ENCODE peak calls at places on chromosome 22, in six cellular contexts. One of them, this sample, is unnamed.

GRCh38 chr22:21594865-21595452 is 27.4 kb downstream of the UBE2L3 start:
- DNase-seq in activated effector memory CD4-positive, alpha-beta T cell treated with Interleukin-2 at 50 U/mL for 16 hours: no peak
- DNase-seq in LoVo: no peak
- DNase-seq in GM03348: no peak
- DNase-seq in anterior cingulate cortex: peak
- DNase-seq in activated naive CD8-positive, alpha-beta T cell treated with anti-CD3 and anti-CD28 coated beads, Interleukin-2, amount 10 ng/mL, durations not matched to agents 7 days and 5 days: no peak
- DNase-seq in this sample: no peak

GRCh38 chr22:44147821-44148574 is 32.7 kb upstream of the PARVG start:
- DNase-seq in activated effector memory CD4-positive, alpha-beta T cell treated with Interleukin-2 at 50 U/mL for 16 hours: no peak
- DNase-seq in LoVo: peak
- DNase-seq in GM03348: peak
- DNase-seq in anterior cingulate cortex: no peak
- DNase-seq in activated naive CD8-positive, alpha-beta T cell treated with anti-CD3 and anti-CD28 coated beads, Interleukin-2, amount 10 ng/mL, durations not matched to agents 7 days and 5 days: no peak
- DNase-seq in this sample: no peak

GRCh38 chr22:36510966-36511881 is 4.4 kb upstream of the FOXRED2 start:
- DNase-seq in activated effector memory CD4-positive, alpha-beta T cell treated with Interleukin-2 at 50 U/mL for 16 hours: no peak
- DNase-seq in LoVo: peak
- DNase-seq in GM03348: peak
- DNase-seq in anterior cingulate cortex: no peak
- DNase-seq in activated naive CD8-positive, alpha-beta T cell treated with anti-CD3 and anti-CD28 coated beads, Interleukin-2, amount 10 ng/mL, durations not matched to agents 7 days and 5 days: no peak
- DNase-seq in this sample: peak

GRCh38 chr22:39144101-39144815 is 8.2 kb downstream of the CBX7 start:
- DNase-seq in activated effector memory CD4-positive, alpha-beta T cell treated with Interleukin-2 at 50 U/mL for 16 hours: peak
- DNase-seq in LoVo: no peak
- DNase-seq in GM03348: peak
- DNase-seq in anterior cingulate cortex: no peak
- DNase-seq in activated naive CD8-positive, alpha-beta T cell treated with anti-CD3 and anti-CD28 coated beads, Interleukin-2, amount 10 ng/mL, durations not matched to agents 7 days and 5 days: peak
- DNase-seq in this sample: no peak

GRCh38 chr22:41768420-41768819 is 32.1 kb upstream of the CCDC134 start:
- DNase-seq in activated effector memory CD4-positive, alpha-beta T cell treated with Interleukin-2 at 50 U/mL for 16 hours: no peak
- DNase-seq in LoVo: no peak
- DNase-seq in GM03348: no peak
- DNase-seq in anterior cingulate cortex: no peak
- DNase-seq in activated naive CD8-positive, alpha-beta T cell treated with anti-CD3 and anti-CD28 coated beads, Interleukin-2, amount 10 ng/mL, durations not matched to agents 7 days and 5 days: no peak
- DNase-seq in this sample: no peak

GRCh38 chr22:35756722-35757121 is 39.0 kb downstream of the APOL5 start:
- DNase-seq in activated effector memory CD4-positive, alpha-beta T cell treated with Interleukin-2 at 50 U/mL for 16 hours: no peak
- DNase-seq in LoVo: no peak
- DNase-seq in GM03348: no peak
- DNase-seq in anterior cingulate cortex: no peak
- DNase-seq in activated naive CD8-positive, alpha-beta T cell treated with anti-CD3 and anti-CD28 coated beads, Interleukin-2, amount 10 ng/mL, durations not matched to agents 7 days and 5 days: no peak
- DNase-seq in this sample: no peak

GRCh38 chr22:48824673-48825651 is 1002.7 kb downstream of the BRD1 start:
- DNase-seq in activated effector memory CD4-positive, alpha-beta T cell treated with Interleukin-2 at 50 U/mL for 16 hours: no peak
- DNase-seq in LoVo: no peak
- DNase-seq in GM03348: no peak
- DNase-seq in anterior cingulate cortex: no peak
- DNase-seq in activated naive CD8-positive, alpha-beta T cell treated with anti-CD3 and anti-CD28 coated beads, Interleukin-2, amount 10 ng/mL, durations not matched to agents 7 days and 5 days: no peak
- DNase-seq in this sample: no peak

GRCh38 chr22:48822278-48823233 is 1005.1 kb downstream of the BRD1 start:
- DNase-seq in activated effector memory CD4-positive, alpha-beta T cell treated with Interleukin-2 at 50 U/mL for 16 hours: no peak
- DNase-seq in LoVo: no peak
- DNase-seq in GM03348: no peak
- DNase-seq in anterior cingulate cortex: no peak
- DNase-seq in activated naive CD8-positive, alpha-beta T cell treated with anti-CD3 and anti-CD28 coated beads, Interleukin-2, amount 10 ng/mL, durations not matched to agents 7 days and 5 days: no peak
- DNase-seq in this sample: no peak

GRCh38 chr22:17786435-17787158 is 12.3 kb upstream of the BID start:
- DNase-seq in activated effector memory CD4-positive, alpha-beta T cell treated with Interleukin-2 at 50 U/mL for 16 hours: no peak
- DNase-seq in LoVo: no peak
- DNase-seq in GM03348: no peak
- DNase-seq in anterior cingulate cortex: peak
- DNase-seq in activated naive CD8-positive, alpha-beta T cell treated with anti-CD3 and anti-CD28 coated beads, Interleukin-2, amount 10 ng/mL, durations not matched to agents 7 days and 5 days: no peak
- DNase-seq in this sample: peak

GRCh38 chr22:30201970-30202369 is 44.6 kb downstream of the LIF start:
- DNase-seq in activated effector memory CD4-positive, alpha-beta T cell treated with Interleukin-2 at 50 U/mL for 16 hours: no peak
- DNase-seq in LoVo: no peak
- DNase-seq in GM03348: no peak
- DNase-seq in anterior cingulate cortex: no peak
- DNase-seq in activated naive CD8-positive, alpha-beta T cell treated with anti-CD3 and anti-CD28 coated beads, Interleukin-2, amount 10 ng/mL, durations not matched to agents 7 days and 5 days: no peak
- DNase-seq in this sample: no peak

GRCh38 chr22:46060292-46061123 is 83.5 kb upstream of the WNT7B start:
- DNase-seq in activated effector memory CD4-positive, alpha-beta T cell treated with Interleukin-2 at 50 U/mL for 16 hours: no peak
- DNase-seq in LoVo: no peak
- DNase-seq in GM03348: no peak
- DNase-seq in anterior cingulate cortex: no peak
- DNase-seq in activated naive CD8-positive, alpha-beta T cell treated with anti-CD3 and anti-CD28 coated beads, Interleukin-2, amount 10 ng/mL, durations not matched to agents 7 days and 5 days: no peak
- DNase-seq in this sample: peak

GRCh38 chr22:49091917-49092545 is 735.6 kb downstream of the BRD1 start:
- DNase-seq in activated effector memory CD4-positive, alpha-beta T cell treated with Interleukin-2 at 50 U/mL for 16 hours: no peak
- DNase-seq in LoVo: no peak
- DNase-seq in GM03348: no peak
- DNase-seq in anterior cingulate cortex: no peak
- DNase-seq in activated naive CD8-positive, alpha-beta T cell treated with anti-CD3 and anti-CD28 coated beads, Interleukin-2, amount 10 ng/mL, durations not matched to agents 7 days and 5 days: no peak
- DNase-seq in this sample: no peak